ENCODE peak calls at places on chromosomes 5 and 9, in four cellular contexts. T is bronchial epithelial cell, M is dorsolateral prefrontal cortex, Q is fibroblast of the aortic adventitia. A is an unnamed sample.

GRCh38 chr5:98096155-98096554 is 677.3 kb upstream of the RGMB start:
- DNase-seq in T (peak), M (no peak), Q (peak), A (no peak)

GRCh38 chr5:106481375-106481774 is 1189.4 kb downstream of the EFNA5 start:
- DNase-seq in T (peak), M (no peak), Q (peak), A (no peak)

GRCh38 chr5:31407921-31408714 is 123.8 kb downstream of the DROSHA start:
- DNase-seq in T (peak), M (no peak), Q (peak), A (no peak)

GRCh38 chr5:17365756-17366155 is 132.3 kb upstream of the TAF11L2 start:
- DNase-seq in T (no peak), M (no peak), Q (no peak), A (no peak)

GRCh38 chr5:3828761-3829160 is 233.1 kb downstream of the IRX1 start:
- DNase-seq in T (no peak), M (no peak), Q (no peak), A (no peak)

GRCh38 chr5:14097998-14098471 is 45.1 kb upstream of the TRIO start:
- DNase-seq in T (no peak), M (no peak), Q (peak), A (no peak)

GRCh38 chr5:180607861-180608571 is 16.7 kb upstream of the SCGB3A1 start:
- DNase-seq in T (no peak), M (no peak), Q (no peak), A (no peak)

GRCh38 chr5:138675998-138676397 is 77.2 kb upstream of the CTNNA1 start:
- DNase-seq in T (no peak), M (no peak), Q (no peak), A (no peak)

GRCh38 chr5:33852327-33852726 is 39.5 kb downstream of the ADAMTS12 start:
- DNase-seq in T (no peak), M (no peak), Q (peak), A (no peak)

GRCh38 chr9:16445141-16445920 is 425.1 kb downstream of the BNC2 start:
- DNase-seq in T (peak), M (no peak), Q (peak), A (no peak)

GRCh38 chr5:759111-759741 is 25.3 kb downstream of the ZDHHC11B start:
- DNase-seq in T (peak), M (no peak), Q (peak), A (no peak)

GRCh38 chr9:109313351-109313750 is 7.5 kb downstream of the EPB41L4B start:
- DNase-seq in T (no peak), M (no peak), Q (no peak), A (no peak)

GRCh38 chr9:113992276-113992951 is 85.7 kb downstream of the AMBP start:
- DNase-seq in T (no peak), M (peak), Q (no peak), A (peak)

GRCh38 chr9:79687131-79687447 is 115.3 kb downstream of the TLE4 start:
- DNase-seq in T (no peak), M (no peak), Q (no peak), A (no peak)

GRCh38 chr5:115262405-115263247 is at the start of gene PGGT1B:
- DNase-seq in T (peak), M (peak), Q (peak), A (peak)

GRCh38 chr5:73367650-73368049 is 80.9 kb downstream of the FOXD1 start:
- DNase-seq in T (no peak), M (no peak), Q (no peak), A (no peak)

GRCh38 chr9:3858961-3859360 is 333.2 kb upstream of the RFX3 start:
- DNase-seq in T (peak), M (no peak), Q (no peak), A (no peak)

GRCh38 chr9:134571946-134572914 is 69.4 kb upstream of the COL5A1 start:
- DNase-seq in T (no peak), M (peak), Q (no peak), A (no peak)

GRCh38 chr5:61200582-61201155 is 38.4 kb upstream of the SMIM15 start:
- DNase-seq in T (no peak), M (no peak), Q (no peak), A (no peak)

GRCh38 chr5:10653033-10653432 is 89.2 kb downstream of the ANKRD33B start:
- DNase-seq in T (no peak), M (no peak), Q (peak), A (no peak)

GRCh38 chr9:35907732-35908483 is 1.4 kb upstream of the SPAAR start:
- DNase-seq in T (peak), M (no peak), Q (peak), A (peak)

GRCh38 chr5:54259090-54259489 is 51.3 kb downstream of the ARL15 start:
- DNase-seq in T (peak), M (no peak), Q (no peak), A (no peak)

GRCh38 chr5:170632985-170633234 is 129.1 kb downstream of the KCNIP1 start:
- DNase-seq in T (no peak), M (no peak), Q (no peak), A (peak)

GRCh38 chr9:84241817-84242356 is 98.7 kb downstream of the SLC28A3 start:
- DNase-seq in T (no peak), M (no peak), Q (no peak), A (no peak)

GRCh38 chr9:78397045-78397843 is 100.3 kb downstream of the PSAT1 start:
- DNase-seq in T (no peak), M (no peak), Q (no peak), A (no peak)

GRCh38 chr5:86030753-86031152 is 587.0 kb upstream of the COX7C start:
- DNase-seq in T (no peak), M (no peak), Q (no peak), A (no peak)

GRCh38 chr9:125997510-125997823 is 250.3 kb downstream of the PBX3 start:
- DNase-seq in T (no peak), M (peak), Q (no peak), A (no peak)

GRCh38 chr9:131899248-131899882 is 159.5 kb upstream of the RAPGEF1 start:
- DNase-seq in T (no peak), M (no peak), Q (no peak), A (no peak)

GRCh38 chr5:40442346-40442745 is 237.4 kb upstream of the PTGER4 start:
- DNase-seq in T (peak), M (no peak), Q (no peak), A (peak)

GRCh38 chr5:107135391-107135790 is 535.3 kb downstream of the EFNA5 start:
- DNase-seq in T (peak), M (no peak), Q (peak), A (no peak)

GRCh38 chr9:29826421-29826820 is 2253.1 kb upstream of the C9orf72 start:
- DNase-seq in T (no peak), M (no peak), Q (no peak), A (no peak)

DNA sequence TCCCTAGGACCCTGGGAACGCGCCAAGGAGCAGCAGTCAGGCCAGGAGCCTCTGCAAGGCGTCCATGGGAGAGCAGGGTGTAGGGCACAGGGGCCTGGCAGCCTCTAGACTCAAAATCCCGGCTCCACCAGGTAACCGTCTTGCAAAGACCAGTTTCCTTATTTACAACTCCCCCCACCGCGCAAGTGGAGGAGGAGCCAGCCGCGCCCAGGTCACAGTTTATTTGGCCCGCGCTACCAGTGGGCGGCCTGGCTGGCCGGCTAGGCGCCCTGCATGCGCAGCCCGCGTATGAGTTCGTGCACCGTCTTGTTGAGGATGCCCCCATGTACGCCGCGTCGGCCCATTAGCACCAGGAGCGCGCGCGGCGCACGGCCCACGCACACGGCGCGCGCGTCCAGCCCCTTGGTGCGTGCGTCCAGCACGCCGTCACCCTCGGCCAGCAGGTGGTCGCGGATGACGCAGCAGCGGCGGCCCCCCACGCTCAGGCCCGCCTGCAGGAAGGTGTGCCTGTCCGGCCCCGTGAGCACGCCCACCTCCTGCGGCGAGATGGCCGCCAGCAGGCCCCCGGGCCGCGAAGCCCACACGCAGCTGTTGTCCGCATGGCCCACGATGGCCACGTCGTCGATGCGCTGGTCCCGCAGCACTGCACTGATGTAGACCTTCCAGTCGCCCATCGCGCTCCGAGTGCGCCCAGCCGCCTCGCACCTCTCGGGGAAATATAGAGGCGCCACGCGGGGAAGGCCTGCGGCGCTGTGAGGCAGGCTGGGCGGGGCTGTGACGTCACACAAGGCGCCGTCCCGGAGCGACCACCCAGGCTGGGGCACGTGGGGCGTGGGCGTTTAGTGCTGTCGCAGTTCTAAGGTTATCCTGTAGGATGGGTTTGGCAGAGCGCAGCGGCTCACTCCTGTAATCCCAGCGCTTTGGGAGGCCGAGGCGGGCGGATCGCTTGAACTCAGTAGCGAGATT is at the start of gene PFN3:
- DNase-seq in T (no peak), M (no peak), Q (no peak), A (no peak)
- H3K4me3 ChIP-seq in T (no peak), M (no peak), Q (no peak), A (no peak)

DNA sequence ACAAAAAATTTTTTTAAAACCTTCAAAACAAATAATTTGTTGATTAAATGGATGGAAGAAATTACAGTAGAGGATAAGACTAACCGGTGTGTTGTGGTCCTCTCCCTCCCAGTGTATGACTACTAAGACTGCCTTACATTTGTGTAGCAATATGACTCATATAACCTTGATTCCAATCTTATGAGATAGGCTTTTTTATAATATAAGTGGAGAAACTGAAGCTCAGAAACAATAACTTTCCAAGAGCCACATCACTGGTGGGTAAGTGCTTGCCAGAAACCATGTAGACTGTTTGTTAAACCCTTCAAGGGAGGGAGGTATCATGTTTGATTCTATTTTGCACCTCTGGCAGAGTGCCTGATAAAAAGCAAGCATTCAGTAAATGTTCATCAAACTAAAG is 47.5 kb downstream of the NLN start:
- DNase-seq in T (peak), M (no peak), Q (peak), A (no peak)
- H3K4me3 ChIP-seq in T (no peak), M (no peak), Q (no peak), A (no peak)

GRCh38 chr9:120893585-120893857 is 16.5 kb upstream of the PHF19 start:
- DNase-seq in T (no peak), M (no peak), Q (peak), A (no peak)
- H3K4me3 ChIP-seq in T (no peak), M (no peak), Q (no peak), A (no peak)

GRCh38 chr5:156327306-156327705 is 342 bp downstream of the SGCD start:
- DNase-seq in T (no peak), M (no peak), Q (no peak), A (no peak)

GRCh38 chr5:156328176-156328575 is 1.2 kb downstream of the SGCD start:
- DNase-seq in T (no peak), M (no peak), Q (peak), A (no peak)

GRCh38 chr5:156328766-156329165 is 1.8 kb downstream of the SGCD start:
- DNase-seq in T (no peak), M (no peak), Q (no peak), A (no peak)

GRCh38 chr5:156325671-156326070 is 1.3 kb upstream of the SGCD start:
- DNase-seq in T (no peak), M (no peak), Q (no peak), A (no peak)

GRCh38 chr5:156326718-156327259 is at the start of gene SGCD:
- DNase-seq in T (peak), M (peak), Q (peak), A (no peak)
- H3K4me3 ChIP-seq in T (no peak), M (peak), Q (peak), A (no peak)

GRCh38 chr5:100772548-100772947 is 130.5 kb downstream of the ST8SIA4 start:
- DNase-seq in T (no peak), M (no peak), Q (no peak), A (no peak)

GRCh38 chr5:100776244-100776643 is 126.8 kb downstream of the ST8SIA4 start:
- DNase-seq in T (peak), M (no peak), Q (peak), A (no peak)

GRCh38 chr5:100779669-100780375 is 123.3 kb downstream of the ST8SIA4 start:
- DNase-seq in T (no peak), M (no peak), Q (no peak), A (peak)

GRCh38 chr5:100780376-100780870 is 122.7 kb downstream of the ST8SIA4 start:
- DNase-seq in T (no peak), M (no peak), Q (no peak), A (no peak)

DNA sequence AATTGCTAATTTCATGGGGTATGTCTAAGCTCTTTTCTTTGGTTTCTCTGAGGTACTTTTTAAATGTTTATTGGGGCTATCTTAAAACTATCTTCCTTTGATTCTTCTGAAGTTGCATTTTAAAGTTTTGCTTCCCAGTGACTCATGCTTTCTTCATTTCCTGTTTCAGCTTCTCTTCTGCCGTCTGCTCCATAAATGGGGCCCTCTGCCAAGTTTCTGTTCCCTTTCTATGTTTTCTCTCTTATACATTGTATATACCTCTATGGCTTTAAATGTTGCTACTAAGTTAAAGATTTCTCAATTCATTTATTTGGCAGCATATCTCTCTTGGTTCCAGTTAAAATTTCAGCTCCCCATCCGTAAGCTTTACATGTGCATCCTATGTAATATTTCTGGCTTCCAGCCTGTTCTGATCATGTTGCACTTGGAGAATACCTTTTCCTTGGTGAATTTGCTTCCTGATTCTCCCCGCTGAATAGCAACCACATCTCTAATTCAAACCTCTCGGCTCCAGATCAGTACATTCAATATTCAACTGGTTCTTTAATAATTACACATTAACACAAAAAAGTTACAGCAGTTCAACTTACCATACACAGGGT is 125.3 kb downstream of the ST8SIA4 start:
- DNase-seq in T (peak), M (no peak), Q (peak), A (peak)
- H3K4me3 ChIP-seq in T (no peak), M (no peak), Q (no peak), A (no peak)

DNA sequence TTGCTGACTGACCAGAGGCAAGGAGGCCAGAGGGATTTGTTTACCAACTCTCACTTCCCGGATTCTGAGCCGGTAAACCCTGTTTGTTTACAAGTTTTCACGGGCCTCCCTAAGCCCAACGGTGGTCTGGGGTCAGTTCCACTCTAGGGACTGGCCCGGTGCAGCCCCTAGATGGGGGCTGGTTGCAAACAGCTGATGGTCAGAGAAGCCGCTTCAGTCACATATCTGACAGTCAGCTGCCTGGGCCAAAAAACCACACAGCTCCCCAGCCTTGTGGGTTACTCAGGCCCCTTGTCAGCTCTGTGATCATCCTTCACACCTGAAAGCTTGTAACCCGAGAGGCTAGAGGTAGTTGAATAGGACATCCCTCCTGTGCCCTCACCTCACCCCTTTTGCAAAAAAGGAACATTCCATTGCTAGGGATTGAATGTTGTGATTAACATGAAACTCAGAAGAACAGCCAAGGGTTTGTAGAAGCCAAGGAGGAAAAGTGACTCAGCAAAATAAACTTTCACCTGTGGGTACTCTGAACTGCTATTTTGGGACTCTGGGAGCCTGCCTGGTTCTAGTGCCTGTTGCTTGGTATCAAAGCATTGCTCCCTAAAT is 40.4 kb downstream of the SAR1B start:
- DNase-seq in T (peak), M (no peak), Q (peak), A (no peak)
- H3K4me3 ChIP-seq in T (no peak), M (no peak), Q (no peak), A (no peak)

A was measured in HL-60.